ENCODE peak calls at places on chromosomes 11 and 22, in five cellular contexts. One of them, this sample, is unnamed.

GRCh38 chr22:43722444-43722843 is 89.7 kb downstream of the EFCAB6 start:
- DNase-seq in CD8-positive, alpha-beta memory T cell: no peak
- DNase-seq in MM.1S: no peak
- DNase-seq in MG63: no peak
- DNase-seq in stomach: no peak
- DNase-seq in this sample: no peak

GRCh38 chr11:71474141-71474770 is 21.3 kb downstream of the NADSYN1 start:
- DNase-seq in MG63: no peak
- DNase-seq in stomach: no peak
- DNase-seq in MM.1S: no peak
- DNase-seq in CD8-positive, alpha-beta memory T cell: no peak
- DNase-seq in this sample: no peak

GRCh38 chr11:74012072-74012809 is 3.4 kb upstream of the UCP3 start:
- DNase-seq in MG63: no peak
- DNase-seq in MM.1S: no peak
- DNase-seq in stomach: no peak
- DNase-seq in CD8-positive, alpha-beta memory T cell: no peak
- DNase-seq in this sample: no peak

GRCh38 chr11:1873048-1873812 is 18.5 kb downstream of the PRR33 start:
- DNase-seq in MM.1S: no peak
- DNase-seq in CD8-positive, alpha-beta memory T cell: no peak
- DNase-seq in stomach: no peak
- DNase-seq in MG63: peak
- DNase-seq in this sample: no peak

GRCh38 chr11:12411806-12412727 is 34.7 kb downstream of the PARVA start:
- DNase-seq in MM.1S: peak
- DNase-seq in stomach: peak
- DNase-seq in MG63: peak
- DNase-seq in CD8-positive, alpha-beta memory T cell: peak
- DNase-seq in this sample: peak

GRCh38 chr11:27720277-27720830 is 20.1 kb upstream of the BDNF start:
- DNase-seq in MG63: no peak
- DNase-seq in stomach: no peak
- DNase-seq in CD8-positive, alpha-beta memory T cell: no peak
- DNase-seq in MM.1S: no peak
- DNase-seq in this sample: no peak

GRCh38 chr11:124429599-124429998 is 4.9 kb upstream of the OR8B4 start:
- DNase-seq in stomach: no peak
- DNase-seq in MM.1S: no peak
- DNase-seq in MG63: no peak
- DNase-seq in CD8-positive, alpha-beta memory T cell: no peak
- DNase-seq in this sample: no peak

GRCh38 chr22:17938484-17938924 is 85.9 kb downstream of the MICAL3 start:
- DNase-seq in stomach: no peak
- DNase-seq in MG63: no peak
- DNase-seq in CD8-positive, alpha-beta memory T cell: no peak
- DNase-seq in MM.1S: no peak
- DNase-seq in this sample: no peak

GRCh38 chr11:133934599-133935550 is 21.9 kb downstream of the IGSF9B start:
- DNase-seq in MM.1S: no peak
- DNase-seq in MG63: peak
- DNase-seq in CD8-positive, alpha-beta memory T cell: no peak
- DNase-seq in stomach: no peak
- DNase-seq in this sample: no peak

GRCh38 chr11:75103380-75104026 is 6.8 kb upstream of the OR2AT4 start:
- DNase-seq in stomach: no peak
- DNase-seq in MG63: no peak
- DNase-seq in MM.1S: no peak
- DNase-seq in CD8-positive, alpha-beta memory T cell: no peak
- DNase-seq in this sample: no peak

GRCh38 chr22:40009953-40010751 is 15.4 kb downstream of the FAM83F start:
- DNase-seq in stomach: no peak
- DNase-seq in CD8-positive, alpha-beta memory T cell: peak
- DNase-seq in MM.1S: no peak
- DNase-seq in MG63: no peak
- DNase-seq in this sample: no peak

GRCh38 chr22:35589071-35589735 is 27.9 kb downstream of the MB start:
- DNase-seq in MG63: peak
- DNase-seq in stomach: no peak
- DNase-seq in CD8-positive, alpha-beta memory T cell: no peak
- DNase-seq in MM.1S: no peak
- DNase-seq in this sample: peak

GRCh38 chr22:42299586-42300285 is 29.3 kb upstream of the TCF20 start:
- DNase-seq in MM.1S: peak
- DNase-seq in MG63: no peak
- DNase-seq in stomach: peak
- DNase-seq in CD8-positive, alpha-beta memory T cell: peak
- DNase-seq in this sample: no peak

GRCh38 chr11:94987378-94987777 is 13.9 kb downstream of the KDM4D start:
- DNase-seq in MM.1S: no peak
- DNase-seq in CD8-positive, alpha-beta memory T cell: no peak
- DNase-seq in MG63: no peak
- DNase-seq in stomach: no peak
- DNase-seq in this sample: no peak

GRCh38 chr11:120747801-120748484 is 236.4 kb downstream of the GRIK4 start:
- DNase-seq in MG63: no peak
- DNase-seq in MM.1S: no peak
- DNase-seq in CD8-positive, alpha-beta memory T cell: no peak
- DNase-seq in stomach: no peak
- DNase-seq in this sample: no peak

GRCh38 chr11:72751293-72752087 is 718 bp downstream of the ARAP1 start:
- DNase-seq in CD8-positive, alpha-beta memory T cell: no peak
- DNase-seq in MG63: no peak
- DNase-seq in stomach: no peak
- DNase-seq in MM.1S: no peak
- DNase-seq in this sample: no peak

GRCh38 chr11:130403301-130403804 is 25.1 kb downstream of the ADAMTS8 start:
- DNase-seq in MM.1S: no peak
- DNase-seq in MG63: peak
- DNase-seq in CD8-positive, alpha-beta memory T cell: no peak
- DNase-seq in stomach: no peak
- DNase-seq in this sample: peak

GRCh38 chr22:46352691-46353386 is 17.3 kb downstream of the TRMU start:
- DNase-seq in stomach: peak
- DNase-seq in MM.1S: no peak
- DNase-seq in MG63: peak
- DNase-seq in CD8-positive, alpha-beta memory T cell: no peak
- DNase-seq in this sample: no peak

GRCh38 chr11:118227865-118228785 is 3.3 kb upstream of the JAML start:
- DNase-seq in MG63: no peak
- DNase-seq in stomach: no peak
- DNase-seq in CD8-positive, alpha-beta memory T cell: no peak
- DNase-seq in MM.1S: no peak
- DNase-seq in this sample: no peak

GRCh38 chr22:42680648-42681047 is 31.5 kb upstream of the CYB5R3 start:
- DNase-seq in MM.1S: no peak
- DNase-seq in MG63: peak
- DNase-seq in CD8-positive, alpha-beta memory T cell: no peak
- DNase-seq in stomach: no peak
- DNase-seq in this sample: peak

GRCh38 chr11:96317576-96317975 is 25.4 kb downstream of the MAML2 start:
- DNase-seq in CD8-positive, alpha-beta memory T cell: no peak
- DNase-seq in MM.1S: peak
- DNase-seq in stomach: no peak
- DNase-seq in MG63: no peak
- DNase-seq in this sample: no peak

GRCh38 chr11:63622318-63622717 is 8.1 kb upstream of the PLAAT3 start:
- DNase-seq in MG63: no peak
- DNase-seq in CD8-positive, alpha-beta memory T cell: no peak
- DNase-seq in stomach: peak
- DNase-seq in MM.1S: no peak
- DNase-seq in this sample: peak

GRCh38 chr11:65903068-65903481 is 2.9 kb upstream of the FOSL1 start:
- DNase-seq in MG63: peak
- DNase-seq in MM.1S: no peak
- DNase-seq in stomach: no peak
- DNase-seq in CD8-positive, alpha-beta memory T cell: no peak
- DNase-seq in this sample: no peak

GRCh38 chr11:75565221-75565814 is 3.3 kb downstream of the SERPINH1 start:
- DNase-seq in MM.1S: no peak
- DNase-seq in stomach: no peak
- DNase-seq in MG63: peak
- DNase-seq in CD8-positive, alpha-beta memory T cell: no peak
- DNase-seq in this sample: no peak

GRCh38 chr11:2307733-2308331 is 6.0 kb downstream of the TSPAN32 start:
- DNase-seq in MG63: no peak
- DNase-seq in MM.1S: no peak
- DNase-seq in CD8-positive, alpha-beta memory T cell: no peak
- DNase-seq in stomach: no peak
- DNase-seq in this sample: no peak

GRCh38 chr11:77375114-77375513 is 73.6 kb upstream of the GDPD4 start:
- DNase-seq in CD8-positive, alpha-beta memory T cell: no peak
- DNase-seq in stomach: no peak
- DNase-seq in MG63: peak
- DNase-seq in MM.1S: no peak
- DNase-seq in this sample: no peak

GRCh38 chr11:109019342-109019936 is 354.6 kb downstream of the DDX10 start:
- DNase-seq in MG63: no peak
- DNase-seq in stomach: no peak
- DNase-seq in MM.1S: no peak
- DNase-seq in CD8-positive, alpha-beta memory T cell: no peak
- DNase-seq in this sample: no peak

GRCh38 chr11:19389787-19390303 is 149.1 kb upstream of the E2F8 start:
- DNase-seq in MG63: no peak
- DNase-seq in CD8-positive, alpha-beta memory T cell: no peak
- DNase-seq in MM.1S: no peak
- DNase-seq in stomach: no peak
- DNase-seq in this sample: no peak

GRCh38 chr11:20966489-20966888 is 297.1 kb downstream of the NELL1 start:
- DNase-seq in stomach: no peak
- DNase-seq in MG63: no peak
- DNase-seq in CD8-positive, alpha-beta memory T cell: no peak
- DNase-seq in MM.1S: no peak
- DNase-seq in this sample: no peak

GRCh38 chr22:47015589-47016178 is 253.2 kb downstream of the TBC1D22A start:
- DNase-seq in MG63: no peak
- DNase-seq in stomach: peak
- DNase-seq in MM.1S: no peak
- DNase-seq in CD8-positive, alpha-beta memory T cell: no peak
- DNase-seq in this sample: no peak

GRCh38 chr22:37610480-37611148 is 2.0 kb downstream of the GGA1 start:
- DNase-seq in stomach: no peak
- DNase-seq in MM.1S: no peak
- DNase-seq in CD8-positive, alpha-beta memory T cell: no peak
- DNase-seq in MG63: no peak
- DNase-seq in this sample: no peak
- H3K4me3 ChIP-seq in stomach: no peak
- H3K4me3 ChIP-seq in MM.1S: no peak
- H3K4me3 ChIP-seq in CD8-positive, alpha-beta memory T cell: no peak
- H3K4me3 ChIP-seq in MG63: peak
- H3K4me3 ChIP-seq in this sample: peak

GRCh38 chr11:70270877-70271634 is 566 bp downstream of the PPFIA1 start:
- DNase-seq in MM.1S: peak
- DNase-seq in stomach: peak
- DNase-seq in CD8-positive, alpha-beta memory T cell: no peak
- DNase-seq in MG63: peak
- DNase-seq in this sample: no peak

GRCh38 chr11:70271635-70271953 is 1.1 kb downstream of the PPFIA1 start:
- DNase-seq in MM.1S: no peak
- DNase-seq in CD8-positive, alpha-beta memory T cell: no peak
- DNase-seq in MG63: no peak
- DNase-seq in stomach: no peak
- DNase-seq in this sample: no peak

GRCh38 chr11:70268526-70268925 is 2.0 kb upstream of the PPFIA1 start:
- DNase-seq in MG63: no peak
- DNase-seq in MM.1S: no peak
- DNase-seq in CD8-positive, alpha-beta memory T cell: no peak
- DNase-seq in stomach: no peak
- DNase-seq in this sample: no peak

GRCh38 chr11:70270104-70270876 is at the start of gene PPFIA1:
- DNase-seq in MG63: peak
- DNase-seq in stomach: peak
- DNase-seq in MM.1S: peak
- DNase-seq in CD8-positive, alpha-beta memory T cell: peak
- DNase-seq in this sample: no peak

GRCh38 chr11:70272009-70272408 is 1.5 kb downstream of the PPFIA1 start:
- DNase-seq in stomach: no peak
- DNase-seq in CD8-positive, alpha-beta memory T cell: no peak
- DNase-seq in MG63: no peak
- DNase-seq in MM.1S: no peak
- DNase-seq in this sample: no peak
- H3K4me3 ChIP-seq in stomach: no peak
- H3K4me3 ChIP-seq in CD8-positive, alpha-beta memory T cell: no peak
- H3K4me3 ChIP-seq in MG63: peak
- H3K4me3 ChIP-seq in MM.1S: no peak
- H3K4me3 ChIP-seq in this sample: no peak

GRCh38 chr11:93053864-93054263 is 84.4 kb downstream of the MTNR1B start:
- DNase-seq in MG63: no peak
- DNase-seq in CD8-positive, alpha-beta memory T cell: no peak
- DNase-seq in MM.1S: no peak
- DNase-seq in stomach: no peak
- DNase-seq in this sample: no peak

GRCh38 chr11:93054881-93055280 is 85.4 kb downstream of the MTNR1B start:
- DNase-seq in MM.1S: no peak
- DNase-seq in stomach: no peak
- DNase-seq in CD8-positive, alpha-beta memory T cell: no peak
- DNase-seq in MG63: peak
- DNase-seq in this sample: peak

GRCh38 chr11:93054279-93054678 is 84.8 kb downstream of the MTNR1B start:
- DNase-seq in stomach: no peak
- DNase-seq in CD8-positive, alpha-beta memory T cell: no peak
- DNase-seq in MG63: no peak
- DNase-seq in MM.1S: no peak
- DNase-seq in this sample: no peak

GRCh38 chr11:93049740-93050139 is 80.3 kb downstream of the MTNR1B start:
- DNase-seq in MG63: no peak
- DNase-seq in stomach: no peak
- DNase-seq in MM.1S: no peak
- DNase-seq in CD8-positive, alpha-beta memory T cell: no peak
- DNase-seq in this sample: no peak

GRCh38 chr11:93051181-93051580 is 81.7 kb downstream of the MTNR1B start:
- DNase-seq in MM.1S: no peak
- DNase-seq in stomach: no peak
- DNase-seq in MG63: no peak
- DNase-seq in CD8-positive, alpha-beta memory T cell: no peak
- DNase-seq in this sample: no peak
- H3K4me3 ChIP-seq in MM.1S: no peak
- H3K4me3 ChIP-seq in stomach: no peak
- H3K4me3 ChIP-seq in MG63: no peak
- H3K4me3 ChIP-seq in CD8-positive, alpha-beta memory T cell: no peak
- H3K4me3 ChIP-seq in this sample: no peak

GRCh38 chr22:28425211-28425610 is 254.4 kb downstream of the TTC28 start:
- DNase-seq in MG63: no peak
- DNase-seq in MM.1S: no peak
- DNase-seq in stomach: no peak
- DNase-seq in CD8-positive, alpha-beta memory T cell: no peak
- DNase-seq in this sample: no peak

GRCh38 chr22:28429711-28430110 is 249.9 kb downstream of the TTC28 start:
- DNase-seq in MG63: no peak
- DNase-seq in stomach: no peak
- DNase-seq in CD8-positive, alpha-beta memory T cell: no peak
- DNase-seq in MM.1S: no peak
- DNase-seq in this sample: no peak

GRCh38 chr22:28426346-28427132 is 253.1 kb downstream of the TTC28 start:
- DNase-seq in MG63: no peak
- DNase-seq in MM.1S: no peak
- DNase-seq in stomach: no peak
- DNase-seq in CD8-positive, alpha-beta memory T cell: no peak
- DNase-seq in this sample: no peak

GRCh38 chr22:28419916-28420315 is 259.7 kb downstream of the TTC28 start:
- DNase-seq in CD8-positive, alpha-beta memory T cell: no peak
- DNase-seq in MG63: no peak
- DNase-seq in stomach: no peak
- DNase-seq in MM.1S: no peak
- DNase-seq in this sample: no peak

GRCh38 chr22:28424427-28425080 is 255.1 kb downstream of the TTC28 start:
- DNase-seq in MG63: peak
- DNase-seq in CD8-positive, alpha-beta memory T cell: no peak
- DNase-seq in stomach: no peak
- DNase-seq in MM.1S: no peak
- DNase-seq in this sample: no peak
- H3K4me3 ChIP-seq in MG63: no peak
- H3K4me3 ChIP-seq in CD8-positive, alpha-beta memory T cell: no peak
- H3K4me3 ChIP-seq in stomach: no peak
- H3K4me3 ChIP-seq in MM.1S: no peak
- H3K4me3 ChIP-seq in this sample: no peak